ENCODE peak calls at places on chromosomes 5 and 9, in five cellular contexts. S, R, D, O and X are unnamed samples. For H3K9me3 and H3K27me3, the result is how much of the 10 kb centered on the place peaks cover.

GRCh38 chr9:90331826-90332575 is 310.6 kb downstream of the DIRAS2 start:
- ATAC-seq in S (no peak), R (no peak), D (no peak), O (no peak), X (no peak)

GRCh38 chr5:116738948-116739339 is 164.3 kb upstream of the SEMA6A start:
- ATAC-seq in S (no peak), R (no peak), D (no peak), O (peak), X (peak)

GRCh38 chr5:99030871-99031440 is 102.1 kb upstream of the CHD1 start:
- ATAC-seq in S (no peak), R (no peak), D (no peak), O (peak), X (no peak)

GRCh38 chr9:90827181-90827866 is 25.7 kb downstream of the SYK start:
- ATAC-seq in S (no peak), R (no peak), D (peak), O (peak), X (no peak)

GRCh38 chr5:29992248-29992647 is 1201.2 kb upstream of the CDH6 start:
- ATAC-seq in S (no peak), R (no peak), D (no peak), O (no peak), X (no peak)

GRCh38 chr5:36305571-36306326 is 4.0 kb upstream of the RANBP3L start:
- ATAC-seq in S (peak), R (peak), D (peak), O (peak), X (peak)

GRCh38 chr9:134741846-134742245 is 100.2 kb downstream of the COL5A1 start:
- ATAC-seq in S (no peak), R (no peak), D (no peak), O (no peak), X (no peak)

GRCh38 chr9:26637101-26637500 is 255.5 kb downstream of the CAAP1 start:
- ATAC-seq in S (no peak), R (no peak), D (no peak), O (no peak), X (no peak)

GRCh38 chr5:154520861-154521453 is 42.9 kb upstream of the HAND1 start:
- ATAC-seq in S (peak), R (peak), D (peak), O (peak), X (no peak)

GRCh38 chr5:5593391-5593790 is 170.9 kb downstream of the ICE1 start:
- ATAC-seq in S (no peak), R (no peak), D (no peak), O (no peak), X (no peak)

GRCh38 chr9:90808890-90809685 is 7.5 kb downstream of the SYK start:
- ATAC-seq in S (no peak), R (no peak), D (peak), O (peak), X (no peak)

GRCh38 chr9:89640801-89641200 is 36.0 kb downstream of the GADD45G start:
- ATAC-seq in S (no peak), R (no peak), D (no peak), O (no peak), X (no peak)

GRCh38 chr9:69615880-69616279 is 56.3 kb downstream of the APBA1 start:
- ATAC-seq in S (no peak), R (no peak), D (no peak), O (no peak), X (no peak)

GRCh38 chr5:76514254-76514653 is 108.9 kb downstream of the F2RL2 start:
- ATAC-seq in S (no peak), R (no peak), D (no peak), O (no peak), X (no peak)

GRCh38 chr5:149358294-149358651 is 427 bp downstream of the PCYOX1L start:
- ATAC-seq in S (peak), R (peak), D (peak), O (peak), X (peak)

GRCh38 chr5:175347931-175348330 is 96.1 kb downstream of the DRD1 start:
- ATAC-seq in S (no peak), R (no peak), D (no peak), O (no peak), X (no peak)

GRCh38 chr9:114424126-114424525 is 36.3 kb upstream of the AKNA start:
- ATAC-seq in S (no peak), R (no peak), D (no peak), O (no peak), X (no peak)

GRCh38 chr9:6922124-6922676 is 164.4 kb downstream of the KDM4C start:
- ATAC-seq in S (no peak), R (no peak), D (no peak), O (no peak), X (no peak)

GRCh38 chr5:143403357-143403606 is 204 bp downstream of the NR3C1 start:
- ATAC-seq in S (peak), R (peak), D (peak), O (peak), X (peak)

GRCh38 chr9:18489861-18490260 is 15.9 kb downstream of the ADAMTSL1 start:
- ATAC-seq in S (no peak), R (no peak), D (no peak), O (peak), X (no peak)

GRCh38 chr5:33363537-33363936 is 77.2 kb upstream of the TARS1 start:
- ATAC-seq in S (no peak), R (no peak), D (no peak), O (peak), X (peak)

GRCh38 chr5:103111458-103111857 is 8.5 kb downstream of the GIN1 start:
- ATAC-seq in S (no peak), R (no peak), D (peak), O (no peak), X (no peak)

GRCh38 chr9:130961511-130962300 is 22.7 kb upstream of the FIBCD1 start:
- ATAC-seq in S (peak), R (no peak), D (no peak), O (no peak), X (no peak)

GRCh38 chr9:127277099-127277498 is 12.5 kb downstream of the GARNL3 start:
- ATAC-seq in S (no peak), R (no peak), D (peak), O (no peak), X (no peak)

GRCh38 chr9:97959585-97959984 is 21.6 kb upstream of the HEMGN start:
- ATAC-seq in S (no peak), R (no peak), D (no peak), O (no peak), X (no peak)
- TF ChIP-seq EP300 in S (no peak), R (no peak), D (no peak), O (no peak), X (no peak)

GRCh38 chr5:158785397-158785796 is 314.3 kb downstream of the EBF1 start:
- ATAC-seq in S (no peak), R (no peak), D (no peak), O (no peak), X (no peak)

GRCh38 chr5:158780656-158781237 is 319.0 kb downstream of the EBF1 start:
- ATAC-seq in S (no peak), R (no peak), D (peak), O (no peak), X (no peak)

GRCh38 chr5:158783382-158783781 is 316.3 kb downstream of the EBF1 start:
- ATAC-seq in S (no peak), R (no peak), D (no peak), O (no peak), X (no peak)

GRCh38 chr5:158789441-158789840 is 310.3 kb downstream of the EBF1 start:
- ATAC-seq in S (no peak), R (no peak), D (no peak), O (no peak), X (no peak)

DNA sequence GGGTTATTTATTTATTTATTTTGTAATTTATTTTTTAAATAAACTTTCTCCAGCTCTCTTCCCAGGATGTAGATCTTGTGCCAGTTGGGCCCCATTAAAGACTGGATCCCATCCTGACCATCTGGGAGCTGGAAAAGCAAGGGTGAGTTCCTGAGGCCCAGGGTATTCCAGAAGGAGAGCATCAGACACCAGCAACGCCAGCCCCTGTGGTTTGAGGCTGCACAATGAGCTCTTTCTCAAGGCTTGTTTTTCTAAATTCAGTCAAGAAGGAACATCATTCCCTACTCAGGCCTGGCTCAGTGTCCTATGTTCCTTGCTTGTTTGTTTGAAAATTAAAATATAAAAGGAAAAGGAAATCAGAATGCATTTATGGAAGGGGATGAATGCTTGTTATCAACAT is 313.3 kb downstream of the EBF1 start:
- ATAC-seq in S (no peak), R (no peak), D (no peak), O (no peak), X (peak)
- H3K9me3 ChIP-seq in S (under half), R (under half), D (under half), O (under half), X (under half)

GRCh38 chr9:136193127-136193890 is 11.6 kb downstream of the LHX3 start:
- ATAC-seq in S (peak), R (no peak), D (no peak), O (no peak), X (no peak)
- H3K27me3 ChIP-seq in S (under half), R (half or more), D (under half), O (under half), X (half or more)

DNA sequence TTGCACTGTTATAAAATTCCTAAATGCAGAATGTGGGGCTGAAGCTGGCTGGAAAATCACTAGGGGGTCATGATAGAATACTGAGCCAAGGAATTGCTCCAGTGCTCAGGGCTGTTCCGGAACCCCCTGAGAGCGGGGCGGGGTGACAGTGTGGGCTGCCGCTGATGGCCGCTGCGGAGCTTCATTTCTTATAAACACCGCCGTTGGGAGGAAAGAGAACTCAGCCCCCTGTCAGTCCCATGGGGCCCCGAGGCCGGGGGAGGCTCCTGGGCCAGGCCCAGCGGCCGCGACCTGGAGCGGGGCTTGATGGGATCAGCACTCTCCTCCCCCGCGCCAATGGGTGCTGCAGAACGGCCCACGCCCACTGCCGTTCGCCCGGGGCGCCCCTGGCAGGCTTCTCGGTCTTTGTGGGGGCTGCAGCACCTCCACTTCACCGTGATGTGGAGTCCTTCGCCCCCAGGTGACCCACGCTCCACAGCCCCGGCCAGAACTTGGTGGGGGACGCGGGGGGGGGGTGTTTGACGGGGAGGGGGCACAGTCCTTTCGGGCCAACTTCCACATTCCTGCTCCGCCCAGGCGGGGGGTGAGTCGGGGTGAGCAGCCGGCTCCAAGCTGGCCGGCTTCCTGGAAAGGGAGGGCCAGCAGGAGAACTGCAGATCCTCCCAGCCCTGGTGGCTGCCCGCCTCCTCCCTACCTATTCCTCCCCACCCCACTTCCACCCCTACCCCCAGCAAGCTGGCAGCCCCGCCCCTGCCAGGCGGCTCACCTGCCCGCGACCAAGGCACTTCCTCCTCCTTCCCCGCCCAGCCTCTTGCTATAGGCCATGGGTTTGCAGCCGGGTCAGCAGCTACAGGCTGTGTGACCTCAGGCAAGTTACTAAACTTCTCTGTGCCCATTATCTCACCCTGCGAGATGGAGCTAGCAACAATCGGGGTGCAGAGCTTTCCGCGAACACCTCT is 5.4 kb upstream of the IRF1 start:
- ATAC-seq in S (peak), R (peak), D (peak), O (peak), X (peak)
- TF ChIP-seq EP300 in S (peak), R (peak), D (no peak), O (no peak), X (no peak)

GRCh38 chr9:138037140-138037539 is 159.6 kb downstream of the CACNA1B start:
- ATAC-seq in S (no peak), R (no peak), D (no peak), O (no peak), X (no peak)
- H3K9me3 ChIP-seq in S (under half), R (under half), D (under half), O (under half), X (under half)

GRCh38 chr5:136619556-136619955 is 254.2 kb upstream of the TRPC7 start:
- ATAC-seq in S (no peak), R (no peak), D (no peak), O (no peak), X (no peak)
- H3K27me3 ChIP-seq in S (under half), R (under half), D (under half), O (under half), X (under half)

GRCh38 chr9:16031971-16032370 is 479.1 kb downstream of the CCDC171 start:
- ATAC-seq in S (no peak), R (no peak), D (no peak), O (no peak), X (no peak)

GRCh38 chr9:16031486-16031885 is 478.6 kb downstream of the CCDC171 start:
- ATAC-seq in S (no peak), R (no peak), D (no peak), O (no peak), X (no peak)

GRCh38 chr9:16029056-16029615 is 476.3 kb downstream of the CCDC171 start:
- ATAC-seq in S (no peak), R (no peak), D (no peak), O (no peak), X (no peak)

GRCh38 chr9:16029796-16030363 is 477.0 kb downstream of the CCDC171 start:
- ATAC-seq in S (no peak), R (no peak), D (no peak), O (no peak), X (no peak)

DNA sequence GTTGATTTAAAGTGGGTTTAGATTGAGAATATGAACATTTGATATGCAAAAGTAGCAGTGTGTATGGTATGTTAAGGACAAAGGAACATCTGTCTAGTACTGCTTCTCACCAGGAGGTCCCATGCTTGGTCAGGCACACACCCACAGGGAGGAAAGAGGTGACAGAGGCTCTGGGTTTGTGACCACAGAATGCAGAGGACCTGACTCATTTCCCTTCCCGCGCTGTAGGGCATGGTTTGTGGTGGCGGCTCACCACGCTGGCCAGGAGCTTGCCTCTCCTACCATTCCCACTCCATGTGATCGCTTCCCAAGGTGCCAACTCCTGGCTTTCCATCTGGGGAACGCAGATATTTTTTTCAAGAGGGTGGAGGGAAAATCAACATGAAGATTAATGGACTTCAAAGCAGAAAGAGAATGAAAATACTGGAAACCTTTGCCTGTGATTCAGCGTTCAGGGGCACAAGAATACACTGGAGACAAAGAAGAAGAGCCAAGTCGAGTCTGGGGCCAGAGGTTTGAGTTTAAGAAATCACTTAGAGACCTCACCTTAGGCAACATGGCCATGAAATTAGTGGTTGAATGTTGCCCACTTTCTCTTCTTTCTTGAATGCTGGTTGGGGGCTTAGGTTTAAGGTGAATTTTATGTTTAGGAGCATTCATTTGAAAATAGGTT is 477.8 kb downstream of the CCDC171 start:
- ATAC-seq in S (no peak), R (no peak), D (peak), O (no peak), X (no peak)
- TF ChIP-seq EP300 in S (no peak), R (no peak), D (no peak), O (no peak), X (no peak)